ENCODE peak calls at places on chromosomes 1 and 21, in four cellular contexts. E, H, W and V are unnamed samples.

GRCh38 chr1:8600336-8600735 is 217.1 kb downstream of the RERE start:
- DNase-seq in E (no peak), H (no peak), W (no peak), V (no peak)

GRCh38 chr1:206471415-206471801 is 1.1 kb downstream of the IKBKE start:
- DNase-seq in E (no peak), H (no peak), W (no peak), V (no peak)

GRCh38 chr1:235330918-235331285 is 2.5 kb downstream of the GGPS1 start:
- DNase-seq in E (no peak), H (no peak), W (no peak), V (no peak)

GRCh38 chr1:223141021-223141420 is 2.0 kb downstream of the TLR5 start:
- DNase-seq in E (no peak), H (no peak), W (no peak), V (no peak)

GRCh38 chr1:191760016-191760415 is 398.2 kb upstream of the RGS18 start:
- DNase-seq in E (no peak), H (no peak), W (no peak), V (no peak)

GRCh38 chr1:199173356-199173755 is 534.5 kb downstream of the PTPRC start:
- DNase-seq in E (no peak), H (peak), W (no peak), V (no peak)

GRCh38 chr1:206678490-206678889 is 6.2 kb upstream of the MAPKAPK2 start:
- DNase-seq in E (no peak), H (no peak), W (no peak), V (no peak)

GRCh38 chr1:113390871-113391642 is 742 bp downstream of the MAGI3 start:
- DNase-seq in E (peak), H (no peak), W (no peak), V (peak)

GRCh38 chr1:210259496-210259895 is 26.9 kb downstream of the SERTAD4 start:
- DNase-seq in E (no peak), H (no peak), W (no peak), V (no peak)

GRCh38 chr1:233587958-233588799 is 25.7 kb upstream of the KCNK1 start:
- DNase-seq in E (no peak), H (no peak), W (no peak), V (peak)

GRCh38 chr1:99535470-99536164 is 110.3 kb upstream of the PALMD start:
- DNase-seq in E (peak), H (no peak), W (no peak), V (no peak)

GRCh38 chr1:247112479-247112781 is 8.3 kb upstream of the ZNF669 start:
- DNase-seq in E (no peak), H (no peak), W (no peak), V (no peak)

GRCh38 chr1:226990133-226990716 is 50.1 kb downstream of the COQ8A start:
- DNase-seq in E (peak), H (no peak), W (peak), V (no peak)

DNA sequence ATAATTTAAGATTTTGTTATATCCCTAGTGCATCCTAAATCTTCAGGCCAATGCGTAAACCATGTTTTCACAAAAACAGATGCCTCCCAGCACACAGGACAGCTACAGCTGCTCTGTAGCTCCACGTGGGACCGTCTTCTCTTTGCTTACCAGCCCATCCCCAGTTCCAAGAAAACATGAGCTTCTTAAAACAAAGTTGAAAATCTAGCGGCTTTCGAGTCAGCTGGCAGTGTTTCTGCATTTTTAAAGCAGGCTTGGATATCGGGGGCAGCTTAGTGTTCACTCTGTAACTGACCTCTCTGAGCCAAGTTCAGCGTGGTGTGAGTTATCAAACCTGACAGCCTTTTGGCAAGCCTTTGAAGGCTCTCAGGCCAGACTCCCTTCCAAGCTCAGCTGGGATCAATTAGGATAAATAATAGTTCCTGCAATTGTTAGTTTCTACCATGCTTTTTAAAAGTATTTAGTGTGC is 881.5 kb downstream of the LTN1 start:
- DNase-seq in E (no peak), H (no peak), W (no peak), V (no peak)
- TF ChIP-seq CREM in E (no peak), H (no peak), W (no peak), V (no peak)

GRCh38 chr1:88890790-88891317 is 513 bp downstream of the GTF2B start:
- DNase-seq in E (peak), H (no peak), W (peak), V (peak)
- TF ChIP-seq ATF2 in E (no peak), H (no peak), W (no peak), V (no peak)

GRCh38 chr1:212531267-212531666 is 77.3 kb upstream of the ATF3 start:
- DNase-seq in E (no peak), H (no peak), W (no peak), V (no peak)
- TF ChIP-seq CREB1 in E (no peak), H (no peak), W (no peak), V (no peak)

DNA sequence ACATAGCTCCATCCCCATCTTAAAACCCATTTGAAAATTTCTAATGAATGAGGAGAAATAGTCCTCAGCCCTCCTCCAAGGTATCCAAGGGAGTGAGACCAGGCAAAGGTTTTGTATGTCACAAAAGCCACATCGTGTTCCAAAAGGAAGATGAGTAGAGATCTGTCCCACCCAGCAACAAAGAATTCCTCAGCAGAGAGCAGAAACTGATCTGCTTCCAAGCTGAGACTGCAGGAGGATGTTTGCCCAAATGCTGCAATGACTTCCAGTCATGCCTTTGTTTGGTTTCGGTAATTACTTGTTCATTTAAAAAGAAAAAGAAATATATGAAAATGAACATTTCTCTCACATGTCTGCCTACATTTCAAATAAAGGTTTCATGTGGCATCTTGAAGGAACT is 186.9 kb downstream of the SETD4 start:
- DNase-seq in E (no peak), H (no peak), W (no peak), V (no peak)
- TF ChIP-seq CREM in E (no peak), H (no peak), W (no peak), V (no peak)

GRCh38 chr1:48187969-48188563 is 34.5 kb upstream of the SLC5A9 start:
- DNase-seq in E (no peak), H (no peak), W (no peak), V (no peak)

GRCh38 chr1:48177257-48177656 is 45.3 kb upstream of the SLC5A9 start:
- DNase-seq in E (peak), H (no peak), W (no peak), V (no peak)

DNA sequence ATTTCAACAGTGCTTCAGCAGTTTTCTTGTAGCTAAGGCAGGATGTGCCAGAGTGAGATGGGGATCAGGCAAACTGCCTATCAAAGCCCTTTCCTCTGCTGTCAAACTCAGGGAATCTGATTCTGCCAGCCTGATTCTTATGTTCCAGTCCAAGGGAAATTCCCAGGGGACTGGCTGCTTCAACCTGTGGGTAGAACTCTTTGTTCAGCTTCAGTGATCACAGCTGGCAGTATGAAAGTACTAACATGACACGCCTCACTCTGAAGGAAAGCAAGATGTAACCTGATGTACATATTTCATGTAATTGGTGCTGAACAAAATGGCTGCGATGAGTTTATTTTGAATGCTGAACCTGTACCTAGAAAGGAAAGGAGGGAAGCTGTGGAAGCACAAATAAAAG is 40.1 kb upstream of the SLC5A9 start:
- DNase-seq in E (no peak), H (peak), W (no peak), V (no peak)
- TF ChIP-seq ATF2 in E (no peak), H (no peak), W (no peak), V (no peak)

DNA sequence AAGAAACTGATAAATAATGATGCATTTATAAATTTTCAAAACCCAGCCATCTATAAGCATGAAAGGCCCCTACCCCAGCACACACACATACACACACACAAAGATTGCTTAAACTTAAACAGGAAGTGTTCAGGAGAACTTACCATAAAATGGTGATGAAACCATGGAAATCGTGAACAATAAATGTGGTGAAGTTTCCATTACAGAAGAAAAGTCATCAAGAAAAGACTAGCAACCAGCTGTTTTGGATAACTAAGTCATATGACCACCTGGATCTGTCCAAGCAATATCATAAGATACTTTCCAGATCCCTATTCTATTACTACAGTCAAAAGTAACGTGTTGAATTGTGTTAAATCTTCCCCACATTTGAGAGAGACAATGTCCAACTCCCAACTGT is 24.1 kb downstream of the RGS5 start:
- DNase-seq in E (no peak), H (no peak), W (no peak), V (no peak)
- TF ChIP-seq CREB1 in E (no peak), H (no peak), W (no peak), V (no peak)

GRCh38 chr1:159991513-159991912 is 37.5 kb upstream of the SLAMF9 start:
- DNase-seq in E (no peak), H (no peak), W (peak), V (no peak)
- TF ChIP-seq CREM in E (no peak), H (no peak), W (no peak), V (no peak)

GRCh38 chr21:31731802-31732537 is at the start of gene SCAF4:
- DNase-seq in E (peak), H (peak), W (peak), V (peak)

GRCh38 chr21:31729622-31730343 is 2.1 kb downstream of the SCAF4 start:
- DNase-seq in E (no peak), H (no peak), W (no peak), V (no peak)

GRCh38 chr21:31731112-31731801 is 661 bp downstream of the SCAF4 start:
- DNase-seq in E (peak), H (no peak), W (peak), V (peak)

GRCh38 chr21:31728952-31729351 is 3.0 kb downstream of the SCAF4 start:
- DNase-seq in E (no peak), H (no peak), W (no peak), V (no peak)

GRCh38 chr21:31730687-31731111 is 1.2 kb downstream of the SCAF4 start:
- DNase-seq in E (peak), H (no peak), W (peak), V (peak)
- TF ChIP-seq ATF2 in E (no peak), H (no peak), W (no peak), V (no peak)